ENCODE peak calls at places on chromosomes 11 and 22, in nine cellular contexts. One of them, this sample, is unnamed.
A peak's percentile ranks its signal among the peaks of the same experiment; 100 is the strongest.

GRCh38 chr11:8222820-8223512 is 40.7 kb downstream of the LMO1 start:
- DNase-seq in CD8-positive, alpha-beta T cell: no peak
- DNase-seq in fibroblast of mammary gland: no peak
- DNase-seq in AG10803: no peak
- DNase-seq in bronchial epithelial cell: no peak
- DNase-seq in NB4: peak; percentile 59
- DNase-seq in transverse colon: peak; percentile 60
- DNase-seq in mammary epithelial cell: no peak
- DNase-seq in fibroblast of lung: no peak
- DNase-seq in this sample: no peak

GRCh38 chr11:24478718-24479117 is 18.1 kb upstream of the LUZP2 start:
- DNase-seq in fibroblast of mammary gland: no peak
- DNase-seq in AG10803: no peak
- DNase-seq in mammary epithelial cell: no peak
- DNase-seq in fibroblast of lung: no peak
- DNase-seq in NB4: no peak
- DNase-seq in CD8-positive, alpha-beta T cell: no peak
- DNase-seq in transverse colon: no peak
- DNase-seq in bronchial epithelial cell: peak; percentile 58
- DNase-seq in this sample: no peak

GRCh38 chr11:45102810-45103621 is 43.4 kb upstream of the PRDM11 start:
- DNase-seq in CD8-positive, alpha-beta T cell: peak; percentile 52
- DNase-seq in bronchial epithelial cell: peak; percentile 79
- DNase-seq in AG10803: peak; percentile 84
- DNase-seq in transverse colon: peak; percentile 51
- DNase-seq in NB4: peak; percentile 91
- DNase-seq in fibroblast of lung: peak; percentile 82
- DNase-seq in mammary epithelial cell: peak; percentile 63
- DNase-seq in fibroblast of mammary gland: peak; percentile 91
- DNase-seq in this sample: no peak

GRCh38 chr11:60589611-60590010 is 74.4 kb downstream of the MS4A13 start:
- DNase-seq in CD8-positive, alpha-beta T cell: no peak
- DNase-seq in fibroblast of lung: no peak
- DNase-seq in transverse colon: no peak
- DNase-seq in fibroblast of mammary gland: no peak
- DNase-seq in AG10803: no peak
- DNase-seq in mammary epithelial cell: no peak
- DNase-seq in bronchial epithelial cell: no peak
- DNase-seq in NB4: no peak
- DNase-seq in this sample: no peak

GRCh38 chr11:3823303-3823702 is 14.9 kb downstream of the PGAP2 start:
- DNase-seq in fibroblast of mammary gland: peak; percentile 89
- DNase-seq in fibroblast of lung: peak; percentile 73
- DNase-seq in bronchial epithelial cell: peak; percentile 37
- DNase-seq in AG10803: peak; percentile 79
- DNase-seq in transverse colon: no peak
- DNase-seq in mammary epithelial cell: peak; percentile 60
- DNase-seq in CD8-positive, alpha-beta T cell: no peak
- DNase-seq in NB4: no peak
- DNase-seq in this sample: peak; percentile 49

GRCh38 chr11:405323-405975 is 9.3 kb downstream of the SIGIRR start:
- DNase-seq in NB4: no peak
- DNase-seq in fibroblast of lung: peak; percentile 29
- DNase-seq in AG10803: no peak
- DNase-seq in CD8-positive, alpha-beta T cell: no peak
- DNase-seq in mammary epithelial cell: no peak
- DNase-seq in fibroblast of mammary gland: peak; percentile 27
- DNase-seq in transverse colon: no peak
- DNase-seq in bronchial epithelial cell: no peak
- DNase-seq in this sample: no peak

GRCh38 chr11:62461740-62462522 is 43.1 kb downstream of the SCGB1A1 start:
- DNase-seq in fibroblast of lung: no peak
- DNase-seq in AG10803: peak; percentile 81
- DNase-seq in mammary epithelial cell: no peak
- DNase-seq in fibroblast of mammary gland: peak; percentile 79
- DNase-seq in transverse colon: peak; percentile 45
- DNase-seq in bronchial epithelial cell: no peak
- DNase-seq in NB4: no peak
- DNase-seq in CD8-positive, alpha-beta T cell: no peak
- DNase-seq in this sample: no peak

GRCh38 chr11:111699579-111700156 is 66.5 kb downstream of the PPP2R1B start:
- DNase-seq in transverse colon: no peak
- DNase-seq in bronchial epithelial cell: no peak
- DNase-seq in fibroblast of mammary gland: no peak
- DNase-seq in CD8-positive, alpha-beta T cell: no peak
- DNase-seq in fibroblast of lung: no peak
- DNase-seq in AG10803: no peak
- DNase-seq in mammary epithelial cell: no peak
- DNase-seq in NB4: no peak
- DNase-seq in this sample: no peak

GRCh38 chr22:37627545-37627944 is 11.9 kb upstream of the SH3BP1 start:
- DNase-seq in mammary epithelial cell: no peak
- DNase-seq in bronchial epithelial cell: no peak
- DNase-seq in CD8-positive, alpha-beta T cell: peak; percentile 60
- DNase-seq in fibroblast of lung: no peak
- DNase-seq in fibroblast of mammary gland: no peak
- DNase-seq in transverse colon: peak; percentile 61
- DNase-seq in AG10803: no peak
- DNase-seq in NB4: no peak
- DNase-seq in this sample: no peak

GRCh38 chr11:60370811-60371297 is 7.5 kb upstream of the MS4A7 start:
- DNase-seq in transverse colon: no peak
- DNase-seq in fibroblast of lung: no peak
- DNase-seq in AG10803: no peak
- DNase-seq in fibroblast of mammary gland: no peak
- DNase-seq in CD8-positive, alpha-beta T cell: no peak
- DNase-seq in mammary epithelial cell: peak; percentile 6
- DNase-seq in bronchial epithelial cell: peak; percentile 85
- DNase-seq in NB4: no peak
- DNase-seq in this sample: no peak

GRCh38 chr11:116132273-116132978 is 628.2 kb upstream of the CADM1 start:
- DNase-seq in mammary epithelial cell: no peak
- DNase-seq in bronchial epithelial cell: no peak
- DNase-seq in AG10803: no peak
- DNase-seq in fibroblast of lung: no peak
- DNase-seq in fibroblast of mammary gland: no peak
- DNase-seq in CD8-positive, alpha-beta T cell: no peak
- DNase-seq in NB4: no peak
- DNase-seq in transverse colon: no peak
- DNase-seq in this sample: no peak

GRCh38 chr11:19689281-19689975 is 23.2 kb upstream of the NAV2 start:
- DNase-seq in mammary epithelial cell: no peak
- DNase-seq in fibroblast of mammary gland: no peak
- DNase-seq in fibroblast of lung: no peak
- DNase-seq in NB4: no peak
- DNase-seq in bronchial epithelial cell: no peak
- DNase-seq in transverse colon: no peak
- DNase-seq in CD8-positive, alpha-beta T cell: no peak
- DNase-seq in AG10803: no peak
- DNase-seq in this sample: no peak

GRCh38 chr11:33389635-33390034 is 132.5 kb downstream of the HIPK3 start:
- DNase-seq in mammary epithelial cell: no peak
- DNase-seq in fibroblast of mammary gland: no peak
- DNase-seq in transverse colon: no peak
- DNase-seq in AG10803: no peak
- DNase-seq in NB4: no peak
- DNase-seq in bronchial epithelial cell: no peak
- DNase-seq in CD8-positive, alpha-beta T cell: no peak
- DNase-seq in fibroblast of lung: no peak
- DNase-seq in this sample: no peak

GRCh38 chr11:2714871-2715270 is 15.1 kb upstream of the KCNQ1OT1 start:
- DNase-seq in fibroblast of lung: no peak
- DNase-seq in fibroblast of mammary gland: no peak
- DNase-seq in NB4: no peak
- DNase-seq in transverse colon: no peak
- DNase-seq in CD8-positive, alpha-beta T cell: no peak
- DNase-seq in AG10803: no peak
- DNase-seq in bronchial epithelial cell: no peak
- DNase-seq in mammary epithelial cell: no peak
- DNase-seq in this sample: no peak

GRCh38 chr11:93133710-93134109 is 64.1 kb downstream of the SLC36A4 start:
- DNase-seq in fibroblast of lung: peak; percentile 75
- DNase-seq in bronchial epithelial cell: peak; percentile 10
- DNase-seq in transverse colon: no peak
- DNase-seq in AG10803: peak; percentile 64
- DNase-seq in fibroblast of mammary gland: peak; percentile 45
- DNase-seq in CD8-positive, alpha-beta T cell: no peak
- DNase-seq in mammary epithelial cell: no peak
- DNase-seq in NB4: no peak
- DNase-seq in this sample: peak; percentile 23

GRCh38 chr11:2290351-2290841 is 11.3 kb downstream of the C11orf21 start:
- DNase-seq in bronchial epithelial cell: no peak
- DNase-seq in NB4: peak; percentile 13
- DNase-seq in transverse colon: no peak
- DNase-seq in fibroblast of lung: no peak
- DNase-seq in AG10803: no peak
- DNase-seq in mammary epithelial cell: no peak
- DNase-seq in fibroblast of mammary gland: no peak
- DNase-seq in CD8-positive, alpha-beta T cell: no peak
- DNase-seq in this sample: no peak

GRCh38 chr22:16609548-16610261 is 17.1 kb upstream of the CCT8L2 start:
- DNase-seq in fibroblast of lung: no peak
- DNase-seq in fibroblast of mammary gland: no peak
- DNase-seq in mammary epithelial cell: no peak
- DNase-seq in transverse colon: no peak
- DNase-seq in bronchial epithelial cell: no peak
- DNase-seq in NB4: no peak
- DNase-seq in CD8-positive, alpha-beta T cell: no peak
- DNase-seq in AG10803: no peak
- DNase-seq in this sample: no peak
- H3K4me3 ChIP-seq in fibroblast of lung: peak overlapping the region; percentile 40
- H3K4me3 ChIP-seq in fibroblast of mammary gland: no peak overlapping the region
- H3K4me3 ChIP-seq in mammary epithelial cell: peak overlapping the region; percentile 49
- H3K4me3 ChIP-seq in transverse colon: no peak overlapping the region
- H3K4me3 ChIP-seq in bronchial epithelial cell: peak overlapping the region; percentile 6
- H3K4me3 ChIP-seq in NB4: no peak overlapping the region
- H3K4me3 ChIP-seq in CD8-positive, alpha-beta T cell: no peak overlapping the region
- H3K4me3 ChIP-seq in AG10803: peak overlapping the region; percentile 15
- H3K4me3 ChIP-seq in this sample: peak overlapping the region; percentile 20

GRCh38 chr11:75426720-75427086 is 6.3 kb downstream of the KLHL35 start:
- DNase-seq in transverse colon: no peak
- DNase-seq in NB4: no peak
- DNase-seq in fibroblast of mammary gland: no peak
- DNase-seq in fibroblast of lung: no peak
- DNase-seq in bronchial epithelial cell: no peak
- DNase-seq in CD8-positive, alpha-beta T cell: no peak
- DNase-seq in AG10803: no peak
- DNase-seq in mammary epithelial cell: no peak
- DNase-seq in this sample: no peak

GRCh38 chr11:75423721-75424120 is 9.3 kb downstream of the KLHL35 start:
- DNase-seq in CD8-positive, alpha-beta T cell: no peak
- DNase-seq in NB4: no peak
- DNase-seq in AG10803: no peak
- DNase-seq in fibroblast of lung: no peak
- DNase-seq in bronchial epithelial cell: no peak
- DNase-seq in fibroblast of mammary gland: no peak
- DNase-seq in mammary epithelial cell: no peak
- DNase-seq in transverse colon: no peak
- DNase-seq in this sample: no peak

GRCh38 chr11:75427181-75427580 is 5.8 kb downstream of the KLHL35 start:
- DNase-seq in AG10803: no peak
- DNase-seq in CD8-positive, alpha-beta T cell: no peak
- DNase-seq in mammary epithelial cell: no peak
- DNase-seq in bronchial epithelial cell: no peak
- DNase-seq in fibroblast of mammary gland: no peak
- DNase-seq in NB4: no peak
- DNase-seq in fibroblast of lung: no peak
- DNase-seq in transverse colon: no peak
- DNase-seq in this sample: no peak

GRCh38 chr11:75424396-75424795 is 8.6 kb downstream of the KLHL35 start:
- DNase-seq in CD8-positive, alpha-beta T cell: no peak
- DNase-seq in NB4: no peak
- DNase-seq in fibroblast of mammary gland: no peak
- DNase-seq in transverse colon: no peak
- DNase-seq in bronchial epithelial cell: no peak
- DNase-seq in fibroblast of lung: no peak
- DNase-seq in AG10803: no peak
- DNase-seq in mammary epithelial cell: no peak
- DNase-seq in this sample: no peak

GRCh38 chr11:75425422-75425821 is 7.6 kb downstream of the KLHL35 start:
- DNase-seq in transverse colon: no peak
- DNase-seq in fibroblast of lung: no peak
- DNase-seq in mammary epithelial cell: no peak
- DNase-seq in NB4: peak; percentile 43
- DNase-seq in AG10803: no peak
- DNase-seq in fibroblast of mammary gland: no peak
- DNase-seq in bronchial epithelial cell: no peak
- DNase-seq in CD8-positive, alpha-beta T cell: no peak
- DNase-seq in this sample: no peak
- TF ChIP-seq CTCF in transverse colon: peak; percentile 9
- TF ChIP-seq CTCF in fibroblast of lung: peak; percentile 35
- TF ChIP-seq CTCF in mammary epithelial cell: no peak
- TF ChIP-seq CTCF in NB4: peak; percentile 52
- TF ChIP-seq CTCF in AG10803: peak; percentile 20
- TF ChIP-seq CTCF in fibroblast of mammary gland: peak; percentile 25
- TF ChIP-seq CTCF in bronchial epithelial cell: peak; percentile 34
- TF ChIP-seq CTCF in CD8-positive, alpha-beta T cell: no peak
- TF ChIP-seq CTCF in this sample: peak; percentile 26

DNA sequence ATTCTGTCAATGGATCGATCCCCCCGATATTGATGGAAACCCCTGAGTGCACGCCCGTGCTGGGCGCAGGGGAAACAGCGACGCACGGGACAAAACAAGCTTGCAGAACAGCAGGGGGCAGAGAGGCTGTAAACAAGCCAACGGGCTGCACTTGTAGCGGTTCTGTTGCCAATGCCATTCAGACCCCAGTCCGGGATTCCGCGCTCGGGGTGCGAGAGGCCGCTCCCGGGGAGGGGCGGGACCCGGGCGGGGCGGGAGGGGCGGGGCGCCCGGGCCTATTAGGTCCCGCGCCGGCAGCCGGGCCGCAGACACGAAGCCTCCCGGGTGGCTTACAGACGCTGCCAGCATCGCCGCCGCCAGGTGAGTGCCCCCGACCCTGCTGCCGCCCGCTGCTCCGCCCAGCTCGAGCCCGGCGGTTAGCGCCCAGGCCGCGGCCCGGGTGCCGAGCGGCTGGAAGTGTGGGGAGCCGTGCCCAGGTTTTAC is at the start of gene BIK:
- DNase-seq in bronchial epithelial cell: no peak
- DNase-seq in mammary epithelial cell: peak; percentile 37
- DNase-seq in NB4: peak; percentile 81
- DNase-seq in AG10803: peak; percentile 17
- DNase-seq in CD8-positive, alpha-beta T cell: peak; percentile 53
- DNase-seq in fibroblast of mammary gland: peak; percentile 14
- DNase-seq in transverse colon: peak; percentile 75
- DNase-seq in fibroblast of lung: peak; percentile 27
- DNase-seq in this sample: no peak
- H3K4me3 ChIP-seq in bronchial epithelial cell: peak within 1 kb of the TSS; percentile 78
- H3K4me3 ChIP-seq in mammary epithelial cell: peak within 1 kb of the TSS; percentile 71
- H3K4me3 ChIP-seq in NB4: peak within 1 kb of the TSS; percentile 60
- H3K4me3 ChIP-seq in AG10803: peak within 1 kb of the TSS; percentile 45
- H3K4me3 ChIP-seq in CD8-positive, alpha-beta T cell: peak within 1 kb of the TSS; percentile 82
- H3K4me3 ChIP-seq in fibroblast of mammary gland: peak within 1 kb of the TSS; percentile 21
- H3K4me3 ChIP-seq in transverse colon: peak within 1 kb of the TSS; percentile 70
- H3K4me3 ChIP-seq in fibroblast of lung: peak within 1 kb of the TSS; percentile 44
- H3K4me3 ChIP-seq in this sample: peak within 1 kb of the TSS; percentile 45

DNA sequence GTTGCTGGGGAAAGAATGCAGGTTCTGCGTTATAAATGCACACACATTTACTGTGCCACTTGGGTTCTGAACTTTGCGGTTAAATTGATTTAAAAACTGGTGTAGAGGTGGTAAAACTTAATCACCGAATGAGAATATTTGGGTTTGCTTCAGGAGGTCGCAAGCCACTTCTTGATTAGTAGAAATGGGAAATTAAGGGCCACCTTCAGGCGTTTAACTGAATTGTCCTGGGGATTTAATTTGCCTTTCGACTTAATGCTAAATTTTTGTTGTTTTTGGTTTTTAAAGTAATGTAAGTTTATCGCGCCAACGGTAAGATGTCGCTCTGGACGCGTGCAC is 460 bp upstream of the NCR3LG1 start:
- DNase-seq in bronchial epithelial cell: no peak
- DNase-seq in NB4: no peak
- DNase-seq in mammary epithelial cell: no peak
- DNase-seq in AG10803: no peak
- DNase-seq in transverse colon: no peak
- DNase-seq in fibroblast of mammary gland: no peak
- DNase-seq in CD8-positive, alpha-beta T cell: no peak
- DNase-seq in fibroblast of lung: no peak
- DNase-seq in this sample: no peak
- TF ChIP-seq CTCF in bronchial epithelial cell: no peak
- TF ChIP-seq CTCF in NB4: peak; percentile 7
- TF ChIP-seq CTCF in mammary epithelial cell: no peak
- TF ChIP-seq CTCF in AG10803: peak; percentile 33
- TF ChIP-seq CTCF in transverse colon: peak; percentile 15
- TF ChIP-seq CTCF in fibroblast of mammary gland: peak; percentile 29
- TF ChIP-seq CTCF in CD8-positive, alpha-beta T cell: peak; percentile 20
- TF ChIP-seq CTCF in fibroblast of lung: peak; percentile 37
- TF ChIP-seq CTCF in this sample: peak; percentile 7

This sample was measured in AG04449.